ENCODE peak calls at places on chromosomes 2 and 18, in five cellular contexts. One of them, this sample, is unnamed.

GRCh38 chr2:169640104-169640503 is 54.1 kb downstream of the CFAP210 start:
- DNase-seq in caudate nucleus: no peak
- DNase-seq in stimulated activated CD8-positive, alpha-beta memory T cell treated with anti-CD3 and anti-CD28 coated beads, Interleukin-2, amount 100 ng/mL, for 1 hour: no peak
- DNase-seq in NCI-H774: no peak
- DNase-seq in transverse colon: no peak
- DNase-seq in this sample: no peak

GRCh38 chr2:88692187-88692586 is 714 bp downstream of the RPIA start:
- DNase-seq in caudate nucleus: no peak
- DNase-seq in stimulated activated CD8-positive, alpha-beta memory T cell treated with anti-CD3 and anti-CD28 coated beads, Interleukin-2, amount 100 ng/mL, for 1 hour: peak
- DNase-seq in NCI-H774: no peak
- DNase-seq in transverse colon: peak
- DNase-seq in this sample: no peak

GRCh38 chr2:215171151-215171550 is 32.7 kb upstream of the ABCA12 start:
- DNase-seq in caudate nucleus: no peak
- DNase-seq in stimulated activated CD8-positive, alpha-beta memory T cell treated with anti-CD3 and anti-CD28 coated beads, Interleukin-2, amount 100 ng/mL, for 1 hour: no peak
- DNase-seq in NCI-H774: no peak
- DNase-seq in transverse colon: no peak
- DNase-seq in this sample: no peak

GRCh38 chr2:39107156-39107555 is 13.7 kb downstream of the SOS1 start:
- DNase-seq in caudate nucleus: no peak
- DNase-seq in stimulated activated CD8-positive, alpha-beta memory T cell treated with anti-CD3 and anti-CD28 coated beads, Interleukin-2, amount 100 ng/mL, for 1 hour: no peak
- DNase-seq in NCI-H774: no peak
- DNase-seq in transverse colon: no peak
- DNase-seq in this sample: peak

GRCh38 chr2:73852020-73852419 is 23.3 kb downstream of the STAMBP start:
- DNase-seq in caudate nucleus: no peak
- DNase-seq in stimulated activated CD8-positive, alpha-beta memory T cell treated with anti-CD3 and anti-CD28 coated beads, Interleukin-2, amount 100 ng/mL, for 1 hour: no peak
- DNase-seq in NCI-H774: no peak
- DNase-seq in transverse colon: no peak
- DNase-seq in this sample: no peak

GRCh38 chr18:5103693-5104092 is 93.4 kb downstream of the AKAIN1 start:
- DNase-seq in caudate nucleus: no peak
- DNase-seq in stimulated activated CD8-positive, alpha-beta memory T cell treated with anti-CD3 and anti-CD28 coated beads, Interleukin-2, amount 100 ng/mL, for 1 hour: no peak
- DNase-seq in NCI-H774: no peak
- DNase-seq in transverse colon: no peak
- DNase-seq in this sample: no peak

GRCh38 chr2:144372484-144373195 is 147.3 kb downstream of the ZEB2 start:
- DNase-seq in caudate nucleus: no peak
- DNase-seq in stimulated activated CD8-positive, alpha-beta memory T cell treated with anti-CD3 and anti-CD28 coated beads, Interleukin-2, amount 100 ng/mL, for 1 hour: no peak
- DNase-seq in NCI-H774: no peak
- DNase-seq in transverse colon: peak
- DNase-seq in this sample: no peak

GRCh38 chr2:173720310-173720709 is 244.9 kb downstream of the SP3 start:
- DNase-seq in caudate nucleus: no peak
- DNase-seq in stimulated activated CD8-positive, alpha-beta memory T cell treated with anti-CD3 and anti-CD28 coated beads, Interleukin-2, amount 100 ng/mL, for 1 hour: no peak
- DNase-seq in NCI-H774: no peak
- DNase-seq in transverse colon: no peak
- DNase-seq in this sample: no peak

GRCh38 chr18:57959278-57959677 is 84.7 kb upstream of the NEDD4L start:
- DNase-seq in caudate nucleus: no peak
- DNase-seq in stimulated activated CD8-positive, alpha-beta memory T cell treated with anti-CD3 and anti-CD28 coated beads, Interleukin-2, amount 100 ng/mL, for 1 hour: no peak
- DNase-seq in NCI-H774: peak
- DNase-seq in transverse colon: peak
- DNase-seq in this sample: peak

GRCh38 chr18:40698129-40698528 is 1256.9 kb upstream of the PIK3C3 start:
- DNase-seq in caudate nucleus: no peak
- DNase-seq in stimulated activated CD8-positive, alpha-beta memory T cell treated with anti-CD3 and anti-CD28 coated beads, Interleukin-2, amount 100 ng/mL, for 1 hour: no peak
- DNase-seq in NCI-H774: no peak
- DNase-seq in transverse colon: no peak
- DNase-seq in this sample: no peak

GRCh38 chr2:236862961-236863728 is 222.5 kb upstream of the COPS8 start:
- DNase-seq in caudate nucleus: no peak
- DNase-seq in stimulated activated CD8-positive, alpha-beta memory T cell treated with anti-CD3 and anti-CD28 coated beads, Interleukin-2, amount 100 ng/mL, for 1 hour: no peak
- DNase-seq in NCI-H774: no peak
- DNase-seq in transverse colon: no peak
- DNase-seq in this sample: no peak

GRCh38 chr2:238141541-238142318 is 3.3 kb downstream of the KLHL30 start:
- DNase-seq in caudate nucleus: no peak
- DNase-seq in stimulated activated CD8-positive, alpha-beta memory T cell treated with anti-CD3 and anti-CD28 coated beads, Interleukin-2, amount 100 ng/mL, for 1 hour: no peak
- DNase-seq in NCI-H774: peak
- DNase-seq in transverse colon: peak
- DNase-seq in this sample: no peak

GRCh38 chr18:32424696-32425095 is 46.0 kb downstream of the GAREM1 start:
- DNase-seq in caudate nucleus: no peak
- DNase-seq in stimulated activated CD8-positive, alpha-beta memory T cell treated with anti-CD3 and anti-CD28 coated beads, Interleukin-2, amount 100 ng/mL, for 1 hour: no peak
- DNase-seq in NCI-H774: no peak
- DNase-seq in transverse colon: no peak
- DNase-seq in this sample: no peak

GRCh38 chr18:49096021-49096420 is 145.3 kb upstream of the SMAD7 start:
- DNase-seq in caudate nucleus: no peak
- DNase-seq in stimulated activated CD8-positive, alpha-beta memory T cell treated with anti-CD3 and anti-CD28 coated beads, Interleukin-2, amount 100 ng/mL, for 1 hour: no peak
- DNase-seq in NCI-H774: no peak
- DNase-seq in transverse colon: no peak
- DNase-seq in this sample: no peak

GRCh38 chr18:22551536-22552151 is 133.9 kb upstream of the CTAGE1 start:
- DNase-seq in caudate nucleus: no peak
- DNase-seq in stimulated activated CD8-positive, alpha-beta memory T cell treated with anti-CD3 and anti-CD28 coated beads, Interleukin-2, amount 100 ng/mL, for 1 hour: no peak
- DNase-seq in NCI-H774: no peak
- DNase-seq in transverse colon: no peak
- DNase-seq in this sample: no peak

GRCh38 chr2:240141736-240142135 is 1.3 kb upstream of the OTOS start:
- DNase-seq in caudate nucleus: no peak
- DNase-seq in stimulated activated CD8-positive, alpha-beta memory T cell treated with anti-CD3 and anti-CD28 coated beads, Interleukin-2, amount 100 ng/mL, for 1 hour: no peak
- DNase-seq in NCI-H774: no peak
- DNase-seq in transverse colon: no peak
- DNase-seq in this sample: no peak

GRCh38 chr2:69770193-69770702 is 28.3 kb downstream of the ANXA4 start:
- DNase-seq in caudate nucleus: no peak
- DNase-seq in stimulated activated CD8-positive, alpha-beta memory T cell treated with anti-CD3 and anti-CD28 coated beads, Interleukin-2, amount 100 ng/mL, for 1 hour: no peak
- DNase-seq in NCI-H774: no peak
- DNase-seq in transverse colon: peak
- DNase-seq in this sample: no peak

GRCh38 chr2:127179756-127180155 is 40.3 kb downstream of the CYP27C1 start:
- DNase-seq in caudate nucleus: no peak
- DNase-seq in stimulated activated CD8-positive, alpha-beta memory T cell treated with anti-CD3 and anti-CD28 coated beads, Interleukin-2, amount 100 ng/mL, for 1 hour: no peak
- DNase-seq in NCI-H774: no peak
- DNase-seq in transverse colon: no peak
- DNase-seq in this sample: no peak

GRCh38 chr2:110095994-110096633 is 19.5 kb downstream of the MALL start:
- DNase-seq in caudate nucleus: no peak
- DNase-seq in stimulated activated CD8-positive, alpha-beta memory T cell treated with anti-CD3 and anti-CD28 coated beads, Interleukin-2, amount 100 ng/mL, for 1 hour: no peak
- DNase-seq in NCI-H774: no peak
- DNase-seq in transverse colon: no peak
- DNase-seq in this sample: no peak

GRCh38 chr2:174344716-174345472 is 10.1 kb downstream of the SP9 start:
- DNase-seq in caudate nucleus: no peak
- DNase-seq in stimulated activated CD8-positive, alpha-beta memory T cell treated with anti-CD3 and anti-CD28 coated beads, Interleukin-2, amount 100 ng/mL, for 1 hour: no peak
- DNase-seq in NCI-H774: peak
- DNase-seq in transverse colon: no peak
- DNase-seq in this sample: no peak

GRCh38 chr2:26344581-26345283 is 1.2 kb upstream of the SELENOI start:
- DNase-seq in caudate nucleus: no peak
- DNase-seq in stimulated activated CD8-positive, alpha-beta memory T cell treated with anti-CD3 and anti-CD28 coated beads, Interleukin-2, amount 100 ng/mL, for 1 hour: peak
- DNase-seq in NCI-H774: no peak
- DNase-seq in transverse colon: peak
- DNase-seq in this sample: no peak

GRCh38 chr2:44537264-44537663 is 175.5 kb downstream of the CAMKMT start:
- DNase-seq in caudate nucleus: no peak
- DNase-seq in stimulated activated CD8-positive, alpha-beta memory T cell treated with anti-CD3 and anti-CD28 coated beads, Interleukin-2, amount 100 ng/mL, for 1 hour: no peak
- DNase-seq in NCI-H774: no peak
- DNase-seq in transverse colon: no peak
- DNase-seq in this sample: no peak

This sample was measured in NCI-H1417 treated with DMSO at 0.1 percent for 48 hours.